ENCODE peak calls at places on chromosomes 3 and 15, in nine cellular contexts. L, W, A, Y, B, P, D, N and G are unnamed samples.

GRCh38 chr3:6644070-6644929 is 216.6 kb upstream of the GRM7 start:
- DNase-seq in L (no peak), W (no peak), A (no peak), Y (no peak), B (no peak), P (peak), D (no peak), N (no peak), G (peak)

GRCh38 chr3:139358857-139359562 is 15.2 kb downstream of the MRPS22 start:
- DNase-seq in L (no peak), W (no peak), A (no peak), Y (no peak), B (no peak), P (no peak), D (no peak), N (no peak), G (no peak)

GRCh38 chr3:49007771-49008528 is 759 bp downstream of the WDR6 start:
- DNase-seq in L (peak), W (peak), A (peak), Y (peak), B (peak), P (peak), D (peak), N (peak), G (peak)

GRCh38 chr3:104831076-104831475 is 535.6 kb upstream of the ALCAM start:
- DNase-seq in L (no peak), W (no peak), A (peak), Y (no peak), B (no peak), P (no peak), D (no peak), N (peak), G (no peak)

GRCh38 chr15:74906193-74906449 is 530 bp downstream of the FAM219B start:
- DNase-seq in L (no peak), W (peak), A (no peak), Y (no peak), B (no peak), P (peak), D (peak), N (peak), G (peak)

GRCh38 chr3:50623840-50624474 is 7.0 kb downstream of the MAPKAPK3 start:
- DNase-seq in L (no peak), W (no peak), A (peak), Y (no peak), B (no peak), P (peak), D (no peak), N (peak), G (no peak)

GRCh38 chr3:185653949-185654757 is 68.1 kb downstream of the SENP2 start:
- DNase-seq in L (no peak), W (no peak), A (no peak), Y (no peak), B (no peak), P (no peak), D (no peak), N (peak), G (no peak)

GRCh38 chr3:108153451-108153981 is 62.7 kb upstream of the CD47 start:
- DNase-seq in L (no peak), W (no peak), A (peak), Y (no peak), B (peak), P (peak), D (peak), N (peak), G (peak)

GRCh38 chr3:177946515-177946914 is 589.7 kb upstream of the KCNMB2 start:
- DNase-seq in L (no peak), W (no peak), A (peak), Y (no peak), B (no peak), P (no peak), D (no peak), N (no peak), G (no peak)

GRCh38 chr15:73388256-73388781 is 19.6 kb upstream of the HCN4 start:
- DNase-seq in L (no peak), W (peak), A (peak), Y (no peak), B (peak), P (no peak), D (peak), N (peak), G (no peak)

GRCh38 chr15:85108136-85108535 is 126.5 kb downstream of the PDE8A start:
- DNase-seq in L (no peak), W (no peak), A (no peak), Y (no peak), B (no peak), P (no peak), D (no peak), N (no peak), G (no peak)

GRCh38 chr15:27538325-27538724 is 560.8 kb downstream of the OCA2 start:
- DNase-seq in L (no peak), W (no peak), A (no peak), Y (no peak), B (no peak), P (no peak), D (no peak), N (no peak), G (no peak)

GRCh38 chr3:45547764-45548683 is 46.5 kb upstream of the LIMD1 start:
- DNase-seq in L (peak), W (no peak), A (peak), Y (no peak), B (no peak), P (no peak), D (peak), N (peak), G (no peak)

GRCh38 chr15:55791576-55792400 is 48.8 kb upstream of the PRTG start:
- DNase-seq in L (no peak), W (no peak), A (peak), Y (no peak), B (no peak), P (no peak), D (no peak), N (peak), G (no peak)

GRCh38 chr15:31080618-31081017 is 20.9 kb downstream of the TRPM1 start:
- DNase-seq in L (peak), W (peak), A (no peak), Y (peak), B (no peak), P (no peak), D (peak), N (no peak), G (peak)

GRCh38 chr15:22227411-22227810 is 147.1 kb downstream of the OR4M2 start:
- DNase-seq in L (no peak), W (no peak), A (no peak), Y (no peak), B (no peak), P (no peak), D (no peak), N (no peak), G (no peak)

GRCh38 chr3:135991621-135992020 is 26.1 kb downstream of the PPP2R3A start:
- DNase-seq in L (no peak), W (no peak), A (no peak), Y (no peak), B (no peak), P (no peak), D (no peak), N (peak), G (no peak)

GRCh38 chr3:143608966-143609365 is 239.3 kb downstream of the SLC9A9 start:
- DNase-seq in L (no peak), W (no peak), A (peak), Y (no peak), B (no peak), P (no peak), D (no peak), N (peak), G (no peak)

GRCh38 chr3:187136936-187137335 is 2.4 kb downstream of the RPL39L start:
- DNase-seq in L (no peak), W (no peak), A (peak), Y (no peak), B (no peak), P (no peak), D (no peak), N (peak), G (no peak)

GRCh38 chr3:165443664-165444063 is 247.5 kb upstream of the SLITRK3 start:
- DNase-seq in L (no peak), W (no peak), A (no peak), Y (no peak), B (no peak), P (no peak), D (no peak), N (no peak), G (no peak)

GRCh38 chr3:129023909-129024308 is 22.8 kb downstream of the EFCC1 start:
- DNase-seq in L (no peak), W (peak), A (no peak), Y (no peak), B (no peak), P (no peak), D (no peak), N (no peak), G (no peak)

GRCh38 chr3:126390751-126391150 is 4.0 kb upstream of the CFAP100 start:
- DNase-seq in L (no peak), W (no peak), A (no peak), Y (no peak), B (no peak), P (peak), D (no peak), N (no peak), G (no peak)

GRCh38 chr3:33363113-33363800 is 76.9 kb downstream of the UBP1 start:
- DNase-seq in L (no peak), W (no peak), A (no peak), Y (no peak), B (no peak), P (no peak), D (no peak), N (peak), G (no peak)

GRCh38 chr3:107825556-107825955 is 265.3 kb downstream of the CD47 start:
- DNase-seq in L (no peak), W (no peak), A (no peak), Y (no peak), B (no peak), P (no peak), D (no peak), N (no peak), G (peak)

GRCh38 chr3:30222436-30222835 is 384.0 kb upstream of the TGFBR2 start:
- DNase-seq in L (no peak), W (no peak), A (peak), Y (no peak), B (no peak), P (no peak), D (no peak), N (peak), G (no peak)

GRCh38 chr3:23884481-23884880 is 32.3 kb downstream of the NKIRAS1 start:
- DNase-seq in L (no peak), W (no peak), A (peak), Y (no peak), B (no peak), P (no peak), D (no peak), N (no peak), G (no peak)

GRCh38 chr15:40323239-40323952 is at the start of gene INAFM2:
- DNase-seq in L (peak), W (peak), A (peak), Y (peak), B (peak), P (peak), D (peak), N (peak), G (peak)

GRCh38 chr15:74392402-74392876 is 25.0 kb upstream of the CYP11A1 start:
- DNase-seq in L (no peak), W (no peak), A (peak), Y (no peak), B (no peak), P (peak), D (no peak), N (peak), G (no peak)

GRCh38 chr15:33040501-33040900 is 154.0 kb downstream of the FMN1 start:
- DNase-seq in L (no peak), W (no peak), A (no peak), Y (no peak), B (no peak), P (no peak), D (no peak), N (no peak), G (no peak)

GRCh38 chr3:94441494-94441847 is 378.6 kb downstream of the NSUN3 start:
- DNase-seq in L (no peak), W (no peak), A (no peak), Y (no peak), B (no peak), P (no peak), D (no peak), N (no peak), G (no peak)

GRCh38 chr3:104825116-104825515 is 541.6 kb upstream of the ALCAM start:
- DNase-seq in L (no peak), W (no peak), A (peak), Y (no peak), B (no peak), P (no peak), D (no peak), N (peak), G (peak)

GRCh38 chr3:109224333-109224732 is 87.8 kb downstream of the C3orf85 start:
- DNase-seq in L (no peak), W (no peak), A (no peak), Y (no peak), B (peak), P (peak), D (no peak), N (no peak), G (no peak)
- TF ChIP-seq CTCF in L (no peak), W (peak), A (no peak), Y (no peak), B (peak), P (peak), D (peak), N (no peak), G (peak)

GRCh38 chr3:179653777-179654117 is 907 bp downstream of the USP13 start:
- DNase-seq in L (no peak), W (peak), A (no peak), Y (no peak), B (no peak), P (peak), D (no peak), N (no peak), G (peak)

GRCh38 chr3:179652467-179653105 is at the start of gene USP13:
- DNase-seq in L (peak), W (peak), A (peak), Y (peak), B (peak), P (peak), D (peak), N (peak), G (peak)

GRCh38 chr3:179651687-179652466 is 963 bp upstream of the USP13 start:
- DNase-seq in L (no peak), W (no peak), A (no peak), Y (peak), B (no peak), P (no peak), D (no peak), N (no peak), G (no peak)

GRCh38 chr3:179655236-179655635 is 2.4 kb downstream of the USP13 start:
- DNase-seq in L (no peak), W (no peak), A (no peak), Y (no peak), B (no peak), P (no peak), D (no peak), N (no peak), G (no peak)

GRCh38 chr3:179653106-179653776 is 401 bp downstream of the USP13 start:
- DNase-seq in L (peak), W (peak), A (peak), Y (peak), B (peak), P (peak), D (peak), N (peak), G (peak)
- TF ChIP-seq CTCF in L (no peak), W (peak), A (peak), Y (no peak), B (peak), P (peak), D (no peak), N (no peak), G (no peak)

GRCh38 chr3:197040679-197041078 is 11.1 kb upstream of the MELTF start:
- DNase-seq in L (no peak), W (no peak), A (no peak), Y (no peak), B (no peak), P (no peak), D (no peak), N (no peak), G (no peak)
- TF ChIP-seq CTCF in L (no peak), W (no peak), A (no peak), Y (no peak), B (no peak), P (no peak), D (no peak), N (no peak), G (no peak)

DNA sequence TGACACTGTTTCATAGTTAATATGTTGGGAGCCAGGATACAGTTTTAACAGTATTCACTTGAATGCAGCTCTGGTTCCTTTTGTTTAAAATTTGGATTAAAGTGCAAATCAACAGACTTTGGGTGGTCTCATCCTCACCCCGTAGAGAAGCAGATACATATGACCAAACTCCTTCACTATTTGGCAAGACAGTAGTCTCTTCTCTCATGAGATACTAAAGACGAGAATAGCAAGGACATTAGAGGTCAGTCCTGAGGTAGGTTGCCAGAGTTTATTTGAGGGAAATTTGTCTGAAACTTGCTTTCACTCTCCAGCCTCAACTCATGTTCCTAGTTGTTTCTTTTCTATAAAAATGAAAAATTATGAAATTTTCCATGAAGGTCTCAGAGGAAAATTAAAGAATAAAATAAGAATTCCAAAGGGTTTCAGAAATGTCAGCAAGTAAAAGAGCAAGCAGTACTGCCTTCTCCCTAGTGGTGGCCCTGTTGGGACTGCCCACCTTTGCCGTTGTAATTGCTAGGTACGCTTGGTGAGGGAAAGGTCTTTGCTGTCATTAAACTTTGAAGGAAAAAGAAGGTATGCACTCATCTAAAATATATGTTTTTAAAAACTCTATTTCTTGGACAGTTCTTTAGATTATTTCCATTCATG is 111.2 kb downstream of the CMSS1 start:
- DNase-seq in L (no peak), W (no peak), A (no peak), Y (no peak), B (no peak), P (no peak), D (no peak), N (no peak), G (no peak)
- TF ChIP-seq CTCF in L (no peak), W (no peak), A (no peak), Y (no peak), B (no peak), P (no peak), D (no peak), N (no peak), G (no peak)

GRCh38 chr3:169563775-169564059 is 99.8 kb downstream of the MECOM start:
- DNase-seq in L (no peak), W (no peak), A (no peak), Y (no peak), B (no peak), P (no peak), D (no peak), N (no peak), G (no peak)

GRCh38 chr3:169562988-169563774 is 100.3 kb downstream of the MECOM start:
- DNase-seq in L (no peak), W (no peak), A (no peak), Y (no peak), B (no peak), P (no peak), D (no peak), N (no peak), G (no peak)

DNA sequence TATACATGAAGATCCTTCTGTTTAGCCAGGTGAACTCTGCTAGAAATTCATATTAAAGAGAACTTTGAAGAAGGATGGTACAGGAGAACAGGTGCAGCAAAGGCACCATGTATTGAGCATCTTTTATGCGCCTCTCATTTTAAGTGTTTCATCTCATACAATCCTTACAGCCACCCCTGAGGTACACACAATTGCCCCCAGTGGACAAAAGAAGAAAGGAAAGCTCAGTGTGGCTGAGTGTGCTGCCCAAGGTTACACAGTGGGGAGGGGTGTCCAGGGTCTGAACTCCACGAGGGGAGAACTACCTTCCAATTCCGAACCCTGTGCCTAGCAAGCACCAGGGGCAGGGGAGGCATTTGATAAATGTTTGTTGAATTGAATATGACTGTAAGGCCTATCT is 98.6 kb downstream of the MECOM start:
- DNase-seq in L (no peak), W (peak), A (no peak), Y (no peak), B (no peak), P (no peak), D (no peak), N (no peak), G (no peak)
- TF ChIP-seq CTCF in L (no peak), W (no peak), A (no peak), Y (no peak), B (no peak), P (peak), D (no peak), N (no peak), G (no peak)